ENCODE peak calls at places on chromosomes 4 and X, in eight cellular contexts. E is GF-D8; B is Caki2; R is HT-29; C is gastrocnemius medialis; Y is CD4-positive, alpha-beta T cell; I is choroid plexus epithelial cell; G is IMR-90. J is an unnamed sample.

GRCh38 chr4:126051709-126052424 is 737.1 kb downstream of the FAT4 start:
- DNase-seq in E (no peak), B (peak), R (no peak), C (no peak), Y (no peak), I (peak), G (peak), J (no peak)

GRCh38 chr4:130077275-130077674 is 981.3 kb downstream of the C4orf33 start:
- DNase-seq in E (no peak), B (peak), R (no peak), C (no peak), Y (no peak), I (no peak), G (no peak), J (no peak)

GRCh38 chr4:6776920-6777635 is 5.4 kb upstream of the KIAA0232 start:
- DNase-seq in E (peak), B (no peak), R (no peak), C (no peak), Y (no peak), I (no peak), G (no peak), J (no peak)

GRCh38 chrX:80879143-80879542 is 69.5 kb upstream of the BRWD3 start:
- DNase-seq in E (no peak), B (no peak), R (peak), C (no peak), Y (no peak), I (no peak), G (no peak), J (no peak)

GRCh38 chrX:149804102-149804501 is 22.4 kb downstream of the MAGEA9 start:
- DNase-seq in E (no peak), B (no peak), R (no peak), C (no peak), Y (no peak), I (no peak), G (no peak), J (no peak)

GRCh38 chrX:118823263-118824172 is at the start of gene ZCCHC12:
- DNase-seq in E (no peak), B (peak), R (no peak), C (no peak), Y (peak), I (peak), G (peak), J (peak)

GRCh38 chr4:178066338-178066941 is 624.2 kb upstream of the AGA start:
- DNase-seq in E (no peak), B (no peak), R (no peak), C (no peak), Y (no peak), I (no peak), G (no peak), J (no peak)

GRCh38 chrX:130060122-130061069 is 49.9 kb downstream of the ELF4 start:
- DNase-seq in E (peak), B (peak), R (peak), C (peak), Y (peak), I (peak), G (peak), J (peak)

GRCh38 chr4:92307886-92308285 is 4.1 kb downstream of the GRID2 start:
- DNase-seq in E (no peak), B (no peak), R (no peak), C (no peak), Y (no peak), I (no peak), G (no peak), J (no peak)

GRCh38 chrX:119784747-119785446 is 6.5 kb downstream of the RPL39 start:
- DNase-seq in E (no peak), B (no peak), R (peak), C (no peak), Y (peak), I (peak), G (peak), J (peak)

GRCh38 chr4:188110741-188111458 is 1.5 kb upstream of the TRIML2 start:
- DNase-seq in E (no peak), B (no peak), R (no peak), C (no peak), Y (no peak), I (peak), G (peak), J (no peak)

GRCh38 chrX:130213376-130213775 is 41.6 kb downstream of the RAB33A start:
- DNase-seq in E (no peak), B (no peak), R (no peak), C (no peak), Y (no peak), I (no peak), G (no peak), J (no peak)

GRCh38 chrX:37712458-37712857 is 26.9 kb downstream of the XK start:
- DNase-seq in E (no peak), B (no peak), R (no peak), C (no peak), Y (no peak), I (peak), G (no peak), J (no peak)

GRCh38 chr4:184409502-184409901 is 64.8 kb downstream of the IRF2 start:
- DNase-seq in E (no peak), B (no peak), R (no peak), C (no peak), Y (no peak), I (no peak), G (no peak), J (no peak)

GRCh38 chr4:8082517-8083055 is 76.0 kb downstream of the ABLIM2 start:
- DNase-seq in E (no peak), B (no peak), R (no peak), C (no peak), Y (no peak), I (peak), G (no peak), J (no peak)

GRCh38 chr4:73721419-73721818 is 18.9 kb upstream of the CXCL8 start:
- DNase-seq in E (peak), B (no peak), R (no peak), C (no peak), Y (no peak), I (peak), G (peak), J (no peak)

GRCh38 chr4:62204136-62204535 is 1004.0 kb downstream of the ADGRL3 start:
- DNase-seq in E (no peak), B (no peak), R (no peak), C (no peak), Y (no peak), I (no peak), G (no peak), J (no peak)

GRCh38 chr4:6727943-6728250 is 11.9 kb downstream of the BLOC1S4 start:
- DNase-seq in E (no peak), B (no peak), R (no peak), C (no peak), Y (no peak), I (peak), G (no peak), J (no peak)

GRCh38 chr4:8046925-8047541 is 107.4 kb upstream of the AFAP1 start:
- DNase-seq in E (no peak), B (no peak), R (no peak), C (no peak), Y (no peak), I (no peak), G (no peak), J (peak)

GRCh38 chrX:153667931-153668396 is 5.6 kb downstream of the PNCK start:
- DNase-seq in E (no peak), B (peak), R (peak), C (peak), Y (peak), I (peak), G (peak), J (peak)

GRCh38 chr4:17762705-17763104 is 18.7 kb downstream of the FAM184B start:
- DNase-seq in E (no peak), B (no peak), R (peak), C (no peak), Y (no peak), I (peak), G (peak), J (no peak)

GRCh38 chrX:100830143-100830542 is 10.0 kb downstream of the CSTF2 start:
- DNase-seq in E (no peak), B (no peak), R (no peak), C (no peak), Y (no peak), I (no peak), G (no peak), J (no peak)

GRCh38 chr4:153222790-153223417 is 18.7 kb downstream of the TRIM2 start:
- DNase-seq in E (no peak), B (peak), R (no peak), C (peak), Y (peak), I (peak), G (peak), J (peak)

GRCh38 chr4:1023895-1024740 is 12.7 kb downstream of the FGFRL1 start:
- DNase-seq in E (no peak), B (no peak), R (no peak), C (no peak), Y (no peak), I (no peak), G (no peak), J (no peak)

GRCh38 chr4:39083164-39083563 is 21.1 kb downstream of the KLHL5 start:
- DNase-seq in E (no peak), B (no peak), R (no peak), C (no peak), Y (no peak), I (peak), G (peak), J (no peak)

GRCh38 chrX:17361620-17362019 is 13.4 kb upstream of the NHS start:
- DNase-seq in E (no peak), B (no peak), R (peak), C (no peak), Y (no peak), I (peak), G (no peak), J (no peak)

GRCh38 chrX:17007134-17007768 is 60.8 kb downstream of the REPS2 start:
- DNase-seq in E (no peak), B (no peak), R (peak), C (no peak), Y (no peak), I (peak), G (no peak), J (no peak)

GRCh38 chrX:47239898-47240545 is 7.2 kb downstream of the USP11 start:
- DNase-seq in E (no peak), B (no peak), R (no peak), C (no peak), Y (no peak), I (no peak), G (no peak), J (no peak)

GRCh38 chr4:143406523-143406922 is 69.8 kb downstream of the GAB1 start:
- DNase-seq in E (no peak), B (no peak), R (no peak), C (peak), Y (no peak), I (peak), G (no peak), J (no peak)

GRCh38 chrX:115958687-115959359 is 211.7 kb upstream of the AGTR2 start:
- DNase-seq in E (no peak), B (no peak), R (peak), C (no peak), Y (no peak), I (no peak), G (no peak), J (no peak)

J was measured in CD8-positive, alpha-beta memory T cell.